ENCODE peak calls at places on chromosomes 2 and 18, in seven cellular contexts. Q is activated T-helper 1 cell treated with anti-CD3 and anti-CD28 coated beads, Interleukin-2, amount 50 U/mL, for 16 hours; T is activated effector memory CD4-positive, alpha-beta T cell treated with Interleukin-2 at 50 U/mL for 16 hours; Y is fibroblast of villous mesenchyme; I is CD8-positive, alpha-beta memory T cell; V is COLO829; F is nucleus accumbens. P is an unnamed sample.
A peak's percentile ranks its signal among the peaks of the same experiment; 100 is the strongest.

GRCh38 chr2:190887089-190887488 is 6.5 kb downstream of the GLS start:
- DNase-seq in Q (no peak), T (no peak), Y (peak; percentile 37), I (no peak), V (no peak), F (no peak), P (no peak)

GRCh38 chr2:71358931-71359671 is 27.5 kb downstream of the ZNF638 start:
- DNase-seq in Q (no peak), T (no peak), Y (no peak), I (no peak), V (no peak), F (no peak), P (no peak)

GRCh38 chr2:67927489-67927888 is 135.3 kb downstream of the C1D start:
- DNase-seq in Q (no peak), T (no peak), Y (no peak), I (no peak), V (no peak), F (no peak), P (no peak)

GRCh38 chr2:38398739-38399138 is 21.7 kb upstream of the ATL2 start:
- DNase-seq in Q (no peak), T (no peak), Y (no peak), I (no peak), V (no peak), F (no peak), P (no peak)

GRCh38 chr2:1784087-1784486 is 39.8 kb upstream of the PXDN start:
- DNase-seq in Q (no peak), T (no peak), Y (peak; percentile 21), I (no peak), V (no peak), F (no peak), P (no peak)

GRCh38 chr2:60530660-60531276 is 22.7 kb downstream of the BCL11A start:
- DNase-seq in Q (no peak), T (no peak), Y (no peak), I (no peak), V (no peak), F (no peak), P (no peak)

GRCh38 chr18:31646332-31646822 is 38.0 kb downstream of the B4GALT6 start:
- DNase-seq in Q (no peak), T (no peak), Y (no peak), I (no peak), V (peak; percentile 74), F (no peak), P (no peak)

GRCh38 chr18:58364867-58365533 is 263.9 kb downstream of the ALPK2 start:
- DNase-seq in Q (no peak), T (no peak), Y (no peak), I (no peak), V (no peak), F (no peak), P (no peak)

GRCh38 chr2:122070241-122070731 is 314.8 kb downstream of the TSN start:
- DNase-seq in Q (no peak), T (no peak), Y (no peak), I (no peak), V (no peak), F (no peak), P (no peak)

GRCh38 chr2:15009681-15010080 is 377.2 kb downstream of the LRATD1 start:
- DNase-seq in Q (no peak), T (no peak), Y (peak; percentile 2), I (no peak), V (no peak), F (no peak), P (no peak)

GRCh38 chr2:39050109-39050508 is 70.7 kb downstream of the SOS1 start:
- DNase-seq in Q (no peak), T (no peak), Y (no peak), I (no peak), V (no peak), F (no peak), P (no peak)

GRCh38 chr2:88919087-88919738 is 227.7 kb downstream of the RPIA start:
- DNase-seq in Q (no peak), T (no peak), Y (peak; percentile 29), I (no peak), V (no peak), F (no peak), P (no peak)

GRCh38 chr2:208315081-208315788 is 49.2 kb downstream of the PIKFYVE start:
- DNase-seq in Q (no peak), T (no peak), Y (peak; percentile 67), I (no peak), V (no peak), F (no peak), P (no peak)

GRCh38 chr2:145170787-145171186 is 650.9 kb upstream of the ZEB2 start:
- DNase-seq in Q (no peak), T (no peak), Y (no peak), I (no peak), V (no peak), F (no peak), P (no peak)

GRCh38 chr2:71563872-71564271 is 110.5 kb downstream of the DYSF start:
- DNase-seq in Q (no peak), T (no peak), Y (no peak), I (no peak), V (no peak), F (no peak), P (no peak)

GRCh38 chr2:48356701-48357322 is 173.1 kb upstream of the STON1 start:
- DNase-seq in Q (no peak), T (no peak), Y (peak; percentile 75), I (no peak), V (no peak), F (no peak), P (peak; percentile 47)

GRCh38 chr18:74239567-74239966 is 52.2 kb downstream of the CYB5A start:
- DNase-seq in Q (no peak), T (no peak), Y (no peak), I (no peak), V (no peak), F (no peak), P (no peak)

GRCh38 chr2:235496239-235496621 is 2.4 kb downstream of the AGAP1 start:
- DNase-seq in Q (no peak), T (no peak), Y (no peak), I (no peak), V (no peak), F (no peak), P (no peak)

GRCh38 chr2:191432121-191432520 is 186.9 kb downstream of the MYO1B start:
- DNase-seq in Q (no peak), T (no peak), Y (no peak), I (no peak), V (no peak), F (no peak), P (no peak)

GRCh38 chr2:235614900-235615712 is 121.3 kb downstream of the AGAP1 start:
- DNase-seq in Q (no peak), T (no peak), Y (peak; percentile 61), I (no peak), V (no peak), F (peak; percentile 87), P (no peak)

GRCh38 chr18:47215554-47216138 is 35.8 kb downstream of the SKOR2 start:
- DNase-seq in Q (no peak), T (no peak), Y (peak; percentile 68), I (no peak), V (peak; percentile 47), F (peak; percentile 19), P (no peak)

GRCh38 chr2:204477358-204477950 is 67.8 kb upstream of the PARD3B start:
- DNase-seq in Q (no peak), T (no peak), Y (peak; percentile 51), I (no peak), V (no peak), F (no peak), P (no peak)

GRCh38 chr2:191626497-191627151 is 51.3 kb upstream of the NABP1 start:
- DNase-seq in Q (no peak), T (no peak), Y (no peak), I (no peak), V (no peak), F (no peak), P (no peak)

GRCh38 chr18:10202947-10203346 is 251.5 kb upstream of the APCDD1 start:
- DNase-seq in Q (no peak), T (no peak), Y (no peak), I (no peak), V (no peak), F (no peak), P (no peak)

GRCh38 chr18:77086034-77086433 is 46.5 kb downstream of the MBP start:
- DNase-seq in Q (no peak), T (no peak), Y (peak; percentile 86), I (no peak), V (no peak), F (no peak), P (no peak)

GRCh38 chr2:69260666-69261065 is 126.4 kb downstream of the GFPT1 start:
- DNase-seq in Q (no peak), T (no peak), Y (no peak), I (no peak), V (no peak), F (no peak), P (no peak)

GRCh38 chr18:28478531-28478930 is 301.6 kb upstream of the CDH2 start:
- DNase-seq in Q (no peak), T (no peak), Y (no peak), I (no peak), V (no peak), F (no peak), P (no peak)

GRCh38 chr2:200578778-200579177 is 7.0 kb upstream of the AOX1 start:
- DNase-seq in Q (no peak), T (no peak), Y (peak; percentile 36), I (no peak), V (peak; percentile 4), F (no peak), P (no peak)

GRCh38 chr18:21386523-21387240 is 144.7 kb downstream of the GREB1L start:
- DNase-seq in Q (no peak), T (no peak), Y (no peak), I (no peak), V (no peak), F (no peak), P (no peak)

GRCh38 chr2:24863636-24864035 is 56.4 kb downstream of the ADCY3 start:
- DNase-seq in Q (no peak), T (no peak), Y (peak; percentile 45), I (no peak), V (no peak), F (no peak), P (no peak)

GRCh38 chr2:182594286-182594685 is 121.8 kb upstream of the DNAJC10 start:
- DNase-seq in Q (no peak), T (no peak), Y (peak; percentile 17), I (no peak), V (peak; percentile 37), F (no peak), P (no peak)

GRCh38 chr2:171598713-171599319 is 76.5 kb downstream of the CYBRD1 start:
- DNase-seq in Q (peak; percentile 10), T (no peak), Y (peak; percentile 75), I (peak; percentile 7), V (peak; percentile 77), F (peak; percentile 37), P (peak; percentile 39)

GRCh38 chr2:80303825-80304521 is 579 bp downstream of the LRRTM1 start:
- DNase-seq in Q (no peak), T (no peak), Y (no peak), I (no peak), V (no peak), F (peak; percentile 47), P (no peak)

GRCh38 chr2:134154269-134154668 is 99.6 kb upstream of the MGAT5 start:
- DNase-seq in Q (no peak), T (no peak), Y (peak; percentile 51), I (no peak), V (no peak), F (no peak), P (no peak)

GRCh38 chr18:65091737-65092329 is 659.0 kb upstream of the CDH7 start:
- DNase-seq in Q (no peak), T (no peak), Y (peak; percentile 1), I (no peak), V (peak; percentile 30), F (no peak), P (no peak)

GRCh38 chr18:52869942-52870907 is 530.2 kb downstream of the DCC start:
- DNase-seq in Q (no peak), T (no peak), Y (no peak), I (no peak), V (no peak), F (no peak), P (no peak)

GRCh38 chr2:18476484-18476883 is 84.0 kb downstream of the RDH14 start:
- DNase-seq in Q (no peak), T (no peak), Y (no peak), I (no peak), V (no peak), F (no peak), P (no peak)

P was measured in naive thymus-derived CD8-positive, alpha-beta T cell.